ENCODE peak calls at places on chromosome 20, in four cellular contexts. W, C, T and R are unnamed samples.

GRCh38 chr20:33919653-33920052 is 74.1 kb upstream of the RALY start:
- DNase-seq in W (no peak), C (no peak), T (no peak), R (no peak)

GRCh38 chr20:57310821-57311514 is 18.6 kb upstream of the SPO11 start:
- DNase-seq in W (no peak), C (no peak), T (no peak), R (no peak)

GRCh38 chr20:61218886-61219480 is 33.1 kb upstream of the CDH4 start:
- DNase-seq in W (no peak), C (no peak), T (no peak), R (no peak)

GRCh38 chr20:45383131-45383530 is 5.0 kb upstream of the TP53TG5 start:
- DNase-seq in W (no peak), C (no peak), T (no peak), R (no peak)

GRCh38 chr20:46268662-46269061 is 39.6 kb downstream of the CDH22 start:
- DNase-seq in W (no peak), C (no peak), T (no peak), R (no peak)

GRCh38 chr20:18727032-18727508 is 86.5 kb upstream of the SCP2D1 start:
- DNase-seq in W (no peak), C (no peak), T (no peak), R (no peak)

GRCh38 chr20:50690979-50691584 is at the start of gene RIPOR3:
- DNase-seq in W (no peak), C (no peak), T (peak), R (peak)

GRCh38 chr20:37310951-37311350 is 21.5 kb downstream of the MANBAL start:
- DNase-seq in W (no peak), C (no peak), T (no peak), R (no peak)

GRCh38 chr20:9616455-9616805 is 102.0 kb downstream of the LAMP5 start:
- DNase-seq in W (no peak), C (no peak), T (no peak), R (no peak)

GRCh38 chr20:56710577-56711465 is 81.7 kb downstream of the TFAP2C start:
- DNase-seq in W (peak), C (no peak), T (no peak), R (no peak)

GRCh38 chr20:3800878-3801260 is 4.8 kb downstream of the CDC25B start:
- DNase-seq in W (no peak), C (no peak), T (no peak), R (no peak)

GRCh38 chr20:23627501-23627900 is 10.3 kb downstream of the CST3 start:
- DNase-seq in W (no peak), C (no peak), T (no peak), R (no peak)

GRCh38 chr20:35734777-35735649 is 7.0 kb downstream of the RBM39 start:
- DNase-seq in W (no peak), C (no peak), T (no peak), R (no peak)

GRCh38 chr20:9889270-9889981 is 50.5 kb upstream of the PAK5 start:
- DNase-seq in W (peak), C (peak), T (no peak), R (no peak)

GRCh38 chr20:208937-209566 is 18.0 kb upstream of the DEFB129 start:
- DNase-seq in W (peak), C (peak), T (peak), R (no peak)

GRCh38 chr20:34557936-34558319 is 590 bp upstream of the MAP1LC3A start:
- DNase-seq in W (no peak), C (no peak), T (no peak), R (no peak)

GRCh38 chr20:36384022-36384619 is 78.0 kb downstream of the DLGAP4 start:
- DNase-seq in W (peak), C (peak), T (peak), R (peak)

GRCh38 chr20:17878069-17878911 is 90.3 kb downstream of the SNX5 start:
- DNase-seq in W (no peak), C (no peak), T (no peak), R (no peak)

GRCh38 chr20:21511850-21512633 is 1.8 kb downstream of the NKX2-2 start:
- DNase-seq in W (no peak), C (no peak), T (no peak), R (no peak)

GRCh38 chr20:35598899-35599775 is 16.5 kb upstream of the SPAG4 start:
- DNase-seq in W (no peak), C (no peak), T (peak), R (no peak)

GRCh38 chr20:38225240-38225899 is 35.2 kb downstream of the KIAA1755 start:
- DNase-seq in W (no peak), C (no peak), T (no peak), R (no peak)

GRCh38 chr20:21096321-21097043 is 9.7 kb downstream of the LINC00237 start:
- DNase-seq in W (peak), C (peak), T (peak), R (no peak)

GRCh38 chr20:14889503-14890125 is 552.2 kb upstream of the FLRT3 start:
- DNase-seq in W (no peak), C (no peak), T (no peak), R (no peak)

GRCh38 chr20:8449120-8449519 is 317.1 kb downstream of the PLCB1 start:
- DNase-seq in W (no peak), C (no peak), T (no peak), R (no peak)

GRCh38 chr20:51624157-51624731 is 81.7 kb upstream of the NFATC2 start:
- DNase-seq in W (peak), C (peak), T (peak), R (peak)

GRCh38 chr20:14193885-14194284 is 143.5 kb downstream of the FLRT3 start:
- DNase-seq in W (peak), C (no peak), T (no peak), R (no peak)

GRCh38 chr20:63538204-63539091 is 1.3 kb upstream of the PTK6 start:
- DNase-seq in W (no peak), C (peak), T (peak), R (no peak)

GRCh38 chr20:9276964-9277363 is 208.1 kb downstream of the PLCB4 start:
- DNase-seq in W (no peak), C (no peak), T (no peak), R (no peak)

GRCh38 chr20:62197321-62197720 is 14.5 kb downstream of the MTG2 start:
- DNase-seq in W (no peak), C (no peak), T (no peak), R (no peak)

GRCh38 chr20:49766979-49767419 is 45.6 kb upstream of the SLC9A8 start:
- DNase-seq in W (peak), C (no peak), T (no peak), R (no peak)

GRCh38 chr20:6731951-6732580 is 35.4 kb upstream of the BMP2 start:
- DNase-seq in W (no peak), C (no peak), T (no peak), R (no peak)

GRCh38 chr20:38129248-38129865 is 35.7 kb downstream of the TGM2 start:
- DNase-seq in W (no peak), C (no peak), T (no peak), R (no peak)

GRCh38 chr20:62938105-62938888 is at the start of gene GID8:
- DNase-seq in W (peak), C (peak), T (peak), R (no peak)

GRCh38 chr20:41352666-41353065 is 12.0 kb downstream of the LPIN3 start:
- DNase-seq in W (no peak), C (no peak), T (no peak), R (no peak)

GRCh38 chr20:53959849-53960585 is 110.4 kb downstream of the BCAS1 start:
- DNase-seq in W (peak), C (peak), T (no peak), R (no peak)
- TF ChIP-seq PHF8 in W (no peak), C (no peak), T (no peak), R (no peak)

GRCh38 chr20:24665741-24666191 is 196.3 kb downstream of the SYNDIG1 start:
- DNase-seq in W (no peak), C (no peak), T (no peak), R (no peak)

GRCh38 chr20:24664266-24664986 is 195.0 kb downstream of the SYNDIG1 start:
- DNase-seq in W (no peak), C (no peak), T (no peak), R (no peak)

GRCh38 chr20:24663496-24663895 is 194.1 kb downstream of the SYNDIG1 start:
- DNase-seq in W (no peak), C (no peak), T (no peak), R (no peak)

GRCh38 chr20:24662756-24663399 is 193.4 kb downstream of the SYNDIG1 start:
- DNase-seq in W (no peak), C (no peak), T (no peak), R (no peak)

DNA sequence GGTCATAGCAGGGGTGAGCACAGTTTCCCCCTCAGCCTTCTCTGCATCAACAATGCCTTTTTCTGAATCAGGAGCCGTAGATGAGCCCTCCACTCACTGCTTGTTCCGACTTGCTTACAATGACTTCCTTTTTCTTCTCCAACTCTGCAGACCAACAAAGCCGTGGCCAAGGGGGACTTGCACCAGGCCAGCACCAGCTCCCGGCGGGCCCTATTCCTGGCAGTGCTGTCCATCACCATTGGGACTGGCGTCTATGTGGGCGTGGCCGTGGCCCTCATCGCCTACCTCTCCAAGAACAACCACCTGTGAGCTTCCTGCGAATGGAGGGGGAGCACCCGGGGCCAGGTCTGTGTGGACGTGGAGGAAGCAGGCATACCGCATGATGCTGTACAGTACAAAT is 195.8 kb downstream of the SYNDIG1 start:
- DNase-seq in W (no peak), C (no peak), T (no peak), R (no peak)
- TF ChIP-seq PHF8 in W (no peak), C (no peak), T (no peak), R (no peak)

GRCh38 chr20:32893878-32894483 is 35.3 kb downstream of the EFCAB8 start:
- DNase-seq in W (peak), C (peak), T (peak), R (peak)
- TF ChIP-seq PHF8 in W (no peak), C (no peak), T (no peak), R (no peak)

GRCh38 chr20:1924910-1925861 is 30.0 kb downstream of the SIRPA start:
- DNase-seq in W (peak), C (no peak), T (no peak), R (no peak)
- TF ChIP-seq PHF8 in W (no peak), C (no peak), T (no peak), R (no peak)

GRCh38 chr20:58647814-58648501 is 3.1 kb upstream of the STX16 start:
- DNase-seq in W (no peak), C (no peak), T (no peak), R (peak)

GRCh38 chr20:58651548-58651822 is 402 bp downstream of the STX16 start:
- DNase-seq in W (no peak), C (peak), T (no peak), R (no peak)

GRCh38 chr20:58650776-58651547 is at the start of gene STX16:
- DNase-seq in W (peak), C (peak), T (peak), R (peak)

GRCh38 chr20:58650181-58650775 is 805 bp upstream of the STX16 start:
- DNase-seq in W (no peak), C (no peak), T (peak), R (peak)

GRCh38 chr20:58649288-58650180 is 1.5 kb upstream of the STX16 start:
- DNase-seq in W (no peak), C (no peak), T (no peak), R (no peak)
- TF ChIP-seq PHF8 in W (no peak), C (no peak), T (no peak), R (no peak)

GRCh38 chr20:59848182-59848581 is 85.3 kb downstream of the SYCP2 start:
- DNase-seq in W (no peak), C (no peak), T (no peak), R (no peak)

GRCh38 chr20:59845472-59845871 is 88.0 kb downstream of the SYCP2 start:
- DNase-seq in W (no peak), C (no peak), T (no peak), R (no peak)

GRCh38 chr20:59850018-59850641 is 83.3 kb downstream of the SYCP2 start:
- DNase-seq in W (peak), C (peak), T (peak), R (no peak)
- TF ChIP-seq PHF8 in W (no peak), C (no peak), T (no peak), R (no peak)

GRCh38 chr20:25356294-25356933 is 34.2 kb downstream of the ABHD12 start:
- DNase-seq in W (no peak), C (no peak), T (no peak), R (peak)
- TF ChIP-seq PHF8 in W (no peak), C (no peak), T (no peak), R (no peak)